ENCODE peak calls at places on chromosome 21, in eight cellular contexts. One of them, this sample, is unnamed.

GRCh38 chr21:26941436-26941835 is 25.5 kb downstream of the ADAMTS5 start:
- DNase-seq in activated naive CD4-positive, alpha-beta T cell: no peak
- DNase-seq in putamen: no peak
- DNase-seq in smooth muscle cell of the brain vasculature: no peak
- DNase-seq in left colon: no peak
- DNase-seq in stimulated activated CD8-positive, alpha-beta memory T cell treated with anti-CD3 and anti-CD28 coated beads, Interleukin-2, amount 100 ng/mL, for 1 hour: no peak
- DNase-seq in Daoy: no peak
- DNase-seq in tibial artery: no peak
- DNase-seq in this sample: no peak

GRCh38 chr21:34078915-34079314 is 5.5 kb downstream of the MRPS6 start:
- DNase-seq in putamen: no peak
- DNase-seq in left colon: peak
- DNase-seq in smooth muscle cell of the brain vasculature: no peak
- DNase-seq in Daoy: peak
- DNase-seq in tibial artery: no peak
- DNase-seq in stimulated activated CD8-positive, alpha-beta memory T cell treated with anti-CD3 and anti-CD28 coated beads, Interleukin-2, amount 100 ng/mL, for 1 hour: no peak
- DNase-seq in activated naive CD4-positive, alpha-beta T cell: no peak
- DNase-seq in this sample: no peak

GRCh38 chr21:25176637-25177412 is 430.5 kb downstream of the MRPL39 start:
- DNase-seq in tibial artery: no peak
- DNase-seq in smooth muscle cell of the brain vasculature: no peak
- DNase-seq in left colon: no peak
- DNase-seq in stimulated activated CD8-positive, alpha-beta memory T cell treated with anti-CD3 and anti-CD28 coated beads, Interleukin-2, amount 100 ng/mL, for 1 hour: no peak
- DNase-seq in Daoy: no peak
- DNase-seq in activated naive CD4-positive, alpha-beta T cell: no peak
- DNase-seq in putamen: no peak
- DNase-seq in this sample: no peak

GRCh38 chr21:26715116-26715515 is 130.1 kb downstream of the ADAMTS1 start:
- DNase-seq in tibial artery: no peak
- DNase-seq in left colon: no peak
- DNase-seq in Daoy: no peak
- DNase-seq in activated naive CD4-positive, alpha-beta T cell: no peak
- DNase-seq in stimulated activated CD8-positive, alpha-beta memory T cell treated with anti-CD3 and anti-CD28 coated beads, Interleukin-2, amount 100 ng/mL, for 1 hour: no peak
- DNase-seq in putamen: no peak
- DNase-seq in smooth muscle cell of the brain vasculature: no peak
- DNase-seq in this sample: no peak

GRCh38 chr21:44299458-44300261 is at the start of gene PFKL:
- DNase-seq in smooth muscle cell of the brain vasculature: no peak
- DNase-seq in stimulated activated CD8-positive, alpha-beta memory T cell treated with anti-CD3 and anti-CD28 coated beads, Interleukin-2, amount 100 ng/mL, for 1 hour: peak
- DNase-seq in putamen: peak
- DNase-seq in activated naive CD4-positive, alpha-beta T cell: no peak
- DNase-seq in Daoy: peak
- DNase-seq in tibial artery: peak
- DNase-seq in left colon: peak
- DNase-seq in this sample: no peak

GRCh38 chr21:38831526-38832467 is 26.1 kb downstream of the ETS2 start:
- DNase-seq in Daoy: peak
- DNase-seq in left colon: peak
- DNase-seq in activated naive CD4-positive, alpha-beta T cell: no peak
- DNase-seq in putamen: peak
- DNase-seq in tibial artery: peak
- DNase-seq in smooth muscle cell of the brain vasculature: no peak
- DNase-seq in stimulated activated CD8-positive, alpha-beta memory T cell treated with anti-CD3 and anti-CD28 coated beads, Interleukin-2, amount 100 ng/mL, for 1 hour: no peak
- DNase-seq in this sample: no peak

GRCh38 chr21:42315296-42315891 is at the start of gene TFF3:
- DNase-seq in smooth muscle cell of the brain vasculature: peak
- DNase-seq in Daoy: peak
- DNase-seq in putamen: no peak
- DNase-seq in stimulated activated CD8-positive, alpha-beta memory T cell treated with anti-CD3 and anti-CD28 coated beads, Interleukin-2, amount 100 ng/mL, for 1 hour: no peak
- DNase-seq in tibial artery: no peak
- DNase-seq in activated naive CD4-positive, alpha-beta T cell: no peak
- DNase-seq in left colon: peak
- DNase-seq in this sample: no peak

GRCh38 chr21:32698971-32699693 is 28.7 kb downstream of the SYNJ1 start:
- DNase-seq in tibial artery: no peak
- DNase-seq in putamen: no peak
- DNase-seq in left colon: peak
- DNase-seq in stimulated activated CD8-positive, alpha-beta memory T cell treated with anti-CD3 and anti-CD28 coated beads, Interleukin-2, amount 100 ng/mL, for 1 hour: no peak
- DNase-seq in Daoy: peak
- DNase-seq in smooth muscle cell of the brain vasculature: no peak
- DNase-seq in activated naive CD4-positive, alpha-beta T cell: no peak
- DNase-seq in this sample: no peak

GRCh38 chr21:46065215-46065992 is 32.5 kb upstream of the COL6A2 start:
- DNase-seq in Daoy: peak
- DNase-seq in putamen: no peak
- DNase-seq in left colon: no peak
- DNase-seq in stimulated activated CD8-positive, alpha-beta memory T cell treated with anti-CD3 and anti-CD28 coated beads, Interleukin-2, amount 100 ng/mL, for 1 hour: no peak
- DNase-seq in tibial artery: peak
- DNase-seq in smooth muscle cell of the brain vasculature: no peak
- DNase-seq in activated naive CD4-positive, alpha-beta T cell: no peak
- DNase-seq in this sample: no peak

GRCh38 chr21:38175321-38175720 is 81.5 kb upstream of the KCNJ15 start:
- DNase-seq in stimulated activated CD8-positive, alpha-beta memory T cell treated with anti-CD3 and anti-CD28 coated beads, Interleukin-2, amount 100 ng/mL, for 1 hour: no peak
- DNase-seq in left colon: no peak
- DNase-seq in Daoy: no peak
- DNase-seq in activated naive CD4-positive, alpha-beta T cell: no peak
- DNase-seq in putamen: no peak
- DNase-seq in tibial artery: no peak
- DNase-seq in smooth muscle cell of the brain vasculature: no peak
- DNase-seq in this sample: no peak

GRCh38 chr21:41658321-41658720 is 108.5 kb downstream of the RIPK4 start:
- DNase-seq in smooth muscle cell of the brain vasculature: no peak
- DNase-seq in activated naive CD4-positive, alpha-beta T cell: no peak
- DNase-seq in Daoy: no peak
- DNase-seq in putamen: no peak
- DNase-seq in stimulated activated CD8-positive, alpha-beta memory T cell treated with anti-CD3 and anti-CD28 coated beads, Interleukin-2, amount 100 ng/mL, for 1 hour: no peak
- DNase-seq in tibial artery: no peak
- DNase-seq in left colon: no peak
- DNase-seq in this sample: no peak

GRCh38 chr21:45282283-45283018 is 5.2 kb downstream of the POFUT2 start:
- DNase-seq in activated naive CD4-positive, alpha-beta T cell: no peak
- DNase-seq in left colon: no peak
- DNase-seq in smooth muscle cell of the brain vasculature: no peak
- DNase-seq in tibial artery: peak
- DNase-seq in putamen: no peak
- DNase-seq in stimulated activated CD8-positive, alpha-beta memory T cell treated with anti-CD3 and anti-CD28 coated beads, Interleukin-2, amount 100 ng/mL, for 1 hour: no peak
- DNase-seq in Daoy: no peak
- DNase-seq in this sample: no peak